ENCODE peak calls at places on chromosomes 6 and 20, in nine cellular contexts. S is upper lobe of right lung, G is PC-3, X is hepatocyte, U is stomach, K is fibroblast of lung, L is endodermal cell, C is adrenal gland, E is prostate gland. T is an unnamed sample.

GRCh38 chr6:28943557-28944411 is 20.0 kb upstream of the TRIM27 start:
- DNase-seq in U (peak; percentile 71), C (peak; percentile 63), K (peak; percentile 66), S (peak; percentile 87), E (no peak), X (peak; percentile 84), L (peak; percentile 96), G (peak; percentile 86), T (peak; percentile 80)

GRCh38 chr6:125375841-125376240 is 74.1 kb upstream of the HDDC2 start:
- DNase-seq in C (no peak), X (no peak), K (no peak), L (no peak), G (no peak), S (no peak), E (no peak), U (no peak), T (no peak)

GRCh38 chr20:934186-934840 is 18.2 kb upstream of the ANGPT4 start:
- DNase-seq in X (no peak), S (no peak), L (peak; percentile 57), E (no peak), K (no peak), C (no peak), U (no peak), G (no peak), T (no peak)

GRCh38 chr6:44855562-44856494 is 468.3 kb downstream of the CDC5L start:
- DNase-seq in E (no peak), K (peak; percentile 87), U (no peak), C (no peak), L (no peak), X (no peak), G (no peak), S (no peak), T (no peak)

GRCh38 chr6:21188505-21189223 is 404.9 kb upstream of the SOX4 start:
- DNase-seq in S (no peak), U (no peak), X (no peak), K (no peak), C (no peak), L (no peak), E (peak; percentile 44), G (no peak), T (no peak)

GRCh38 chr6:12009904-12010634 is 2.0 kb upstream of the HIVEP1 start:
- DNase-seq in E (no peak), X (no peak), S (no peak), G (peak; percentile 30), K (peak; percentile 66), L (peak; percentile 48), C (no peak), U (no peak), T (no peak)

GRCh38 chr6:150881911-150882481 is 16.5 kb downstream of the MTHFD1L start:
- DNase-seq in U (no peak), X (peak; percentile 71), E (peak; percentile 16), G (peak; percentile 88), S (no peak), L (peak; percentile 31), K (peak; percentile 99), C (peak; percentile 90), T (no peak)

GRCh38 chr6:148835920-148836441 is 89.2 kb downstream of the UST start:
- DNase-seq in K (peak; percentile 87), S (no peak), U (no peak), G (peak; percentile 81), E (no peak), L (no peak), X (peak; percentile 16), C (no peak), T (no peak)

GRCh38 chr20:47600967-47601547 is 99.4 kb downstream of the NCOA3 start:
- DNase-seq in C (no peak), U (no peak), S (no peak), X (no peak), E (no peak), K (no peak), G (no peak), L (no peak), T (no peak)

GRCh38 chr6:35260642-35261570 is 1.4 kb downstream of the ZNF76 start:
- DNase-seq in K (no peak), C (no peak), S (no peak), U (no peak), G (no peak), E (no peak), L (no peak), X (no peak), T (no peak)
- H3K4me3 ChIP-seq in K (peak overlapping the region; percentile 89), C (no peak overlapping the region), S (peak overlapping the region; percentile 67), U (peak overlapping the region; percentile 99), G (peak overlapping the region; percentile 89), E (no peak overlapping the region), L (peak overlapping the region; percentile 94), X (no peak overlapping the region), T (no peak overlapping the region)

DNA sequence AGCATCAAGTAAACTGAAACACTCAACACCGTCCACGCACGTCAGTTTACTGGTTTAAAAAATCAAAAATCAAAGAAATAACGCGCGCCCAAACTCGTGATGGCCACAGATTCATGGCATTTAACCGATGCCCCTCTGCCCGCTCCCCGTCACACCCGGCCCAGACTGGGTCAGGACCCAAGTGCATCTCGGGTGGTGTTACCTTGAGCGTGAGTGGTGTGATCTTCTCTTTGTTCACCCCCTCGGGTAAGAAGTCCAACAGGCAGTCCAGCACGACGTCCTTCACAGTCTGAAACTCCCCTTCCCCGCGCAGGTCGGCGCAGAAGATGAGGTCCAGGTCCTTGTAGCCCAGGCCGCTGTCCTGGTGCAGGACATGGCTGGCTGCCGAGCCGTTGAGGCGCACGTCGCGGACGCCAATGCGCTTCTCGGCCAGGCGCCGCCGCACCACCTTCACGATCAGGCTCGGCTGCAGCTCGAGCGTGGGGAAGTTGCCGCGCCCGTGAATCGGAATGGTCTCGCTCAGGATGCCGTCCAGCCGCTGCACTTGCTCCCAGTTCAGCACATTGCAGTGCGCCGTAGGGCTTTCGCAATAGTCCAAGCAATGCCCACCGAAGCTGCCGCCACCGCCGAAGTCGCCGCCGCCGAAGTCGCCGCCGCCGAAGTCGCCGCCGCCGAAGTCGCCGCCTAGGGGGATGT is 945 bp downstream of the TENT5A start:
- DNase-seq in K (peak; percentile 59), X (peak; percentile 63), C (peak; percentile 77), U (peak; percentile 75), E (peak; percentile 44), G (peak; percentile 41), S (peak; percentile 87), L (peak; percentile 76), T (peak; percentile 82)
- H3K4me1 ChIP-seq in K (no peaks in the 10 kb centered on the region), X (peaks cover 19% of the 10 kb centered on the region), C (peaks cover 37% of the 10 kb centered on the region), U (peaks cover 52% of the 10 kb centered on the region), E (no peaks in the 10 kb centered on the region), G (peaks cover 16% of the 10 kb centered on the region), S (peaks cover 11% of the 10 kb centered on the region), L (peaks cover 2% of the 10 kb centered on the region), T (no peaks in the 10 kb centered on the region)

DNA sequence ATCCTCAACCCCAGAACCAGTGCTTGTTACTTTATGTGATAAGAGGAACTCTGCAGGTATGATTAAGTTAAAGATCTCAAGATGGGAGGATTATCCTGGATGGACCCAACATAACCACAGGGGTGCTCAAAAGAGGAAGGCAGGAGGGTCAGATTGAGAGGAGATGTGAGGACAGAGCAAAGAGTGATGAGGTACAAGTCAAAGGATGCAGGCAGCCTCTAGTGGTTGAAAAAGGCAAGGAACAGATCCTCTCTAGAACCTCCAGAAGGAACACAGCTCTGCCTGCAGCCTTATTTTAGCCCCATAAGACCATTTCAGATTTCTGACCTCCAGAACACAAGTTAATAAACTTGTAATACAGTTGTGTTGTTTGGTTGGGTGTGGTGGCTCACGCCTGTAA is 41.2 kb downstream of the PDSS2 start:
- DNase-seq in L (peak; percentile 63), S (no peak), E (no peak), X (no peak), C (no peak), G (peak; percentile 7), K (no peak), U (no peak), T (no peak)
- TF ChIP-seq CTCF in L (peak; percentile 82), S (peak; percentile 12), E (no peak), X (no peak), C (no peak), G (peak; percentile 53), K (peak; percentile 55), U (no peak), T (peak; percentile 29)

DNA sequence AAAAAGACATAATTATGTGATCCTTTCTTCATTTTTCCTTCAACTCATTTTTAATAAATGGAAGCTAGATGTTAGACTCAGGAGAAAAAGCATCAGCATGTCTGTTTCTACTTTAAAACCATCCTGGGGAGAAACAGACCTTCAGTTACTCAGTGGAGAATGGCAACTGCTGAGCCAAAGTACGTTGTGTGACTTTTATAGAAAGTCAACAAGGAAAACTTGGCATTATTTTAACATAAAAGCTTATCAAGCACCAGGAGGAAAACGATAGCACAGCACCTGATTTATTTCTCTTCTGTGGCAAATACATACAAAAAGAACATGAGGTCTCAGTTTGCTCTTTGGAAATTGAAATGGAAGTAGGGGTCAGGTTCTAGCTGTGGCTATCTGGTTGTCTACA is 115.3 kb upstream of the RIPOR2 start:
- DNase-seq in L (no peak), G (no peak), S (no peak), C (no peak), X (no peak), U (no peak), K (no peak), E (no peak), T (no peak)
- H3K4me3 ChIP-seq in L (no peak overlapping the region), G (no peak overlapping the region), S (no peak overlapping the region), C (no peak overlapping the region), X (no peak overlapping the region), U (no peak overlapping the region), K (no peak overlapping the region), E (no peak overlapping the region), T (no peak overlapping the region)